ENCODE peak calls at places on chromosomes 5 and 9, in nine cellular contexts. E is Kasumi-1; G is stimulated activated CD8-positive, alpha-beta memory T cell treated with anti-CD3 and anti-CD28 coated beads, Interleukin-7, amount 100 ng/mL, for 1 hour; X is cardiac fibroblast; V is adrenal gland; C is neural crest cell; Z is left ventricle myocardium superior; I is lower leg skin; R is amniotic stem cell. P is an unnamed sample.

GRCh38 chr5:74035521-74035937 is 409.5 kb downstream of the ARHGEF28 start:
- DNase-seq in X (peak; percentile 83), R (no peak), Z (no peak), E (peak; percentile 7), G (no peak), C (no peak), V (peak; percentile 27), I (peak; percentile 33), P (peak; percentile 71)

GRCh38 chr5:8913522-8913921 is 632.4 kb downstream of the SEMA5A start:
- DNase-seq in R (no peak), C (no peak), E (no peak), I (no peak), X (no peak), Z (no peak), G (no peak), V (no peak), P (no peak)

GRCh38 chr9:123102380-123103113 is 69.1 kb downstream of the GPR21 start:
- DNase-seq in G (no peak), X (no peak), I (no peak), V (no peak), C (no peak), E (no peak), Z (no peak), R (no peak), P (peak; percentile 30)

GRCh38 chr9:21711504-21711903 is 90.9 kb upstream of the MTAP start:
- DNase-seq in C (peak; percentile 20), E (no peak), R (no peak), V (no peak), I (no peak), G (no peak), X (no peak), Z (no peak), P (no peak)

GRCh38 chr5:143516249-143516648 is 112.8 kb upstream of the NR3C1 start:
- DNase-seq in Z (no peak), I (no peak), R (no peak), X (no peak), C (no peak), G (no peak), E (no peak), V (no peak), P (no peak)

GRCh38 chr5:176542135-176542595 is 5.0 kb upstream of the RNF44 start:
- DNase-seq in C (no peak), G (no peak), V (no peak), R (no peak), E (peak; percentile 44), Z (peak; percentile 52), I (no peak), X (no peak), P (no peak)

GRCh38 chr5:31362931-31363568 is 168.8 kb downstream of the DROSHA start:
- DNase-seq in I (no peak), E (no peak), C (no peak), G (no peak), X (peak; percentile 31), Z (no peak), R (no peak), V (no peak), P (no peak)

GRCh38 chr5:35159370-35159742 is 70.9 kb downstream of the PRLR start:
- DNase-seq in Z (no peak), R (no peak), G (no peak), C (no peak), I (peak; percentile 35), E (no peak), X (peak; percentile 10), V (peak; percentile 27), P (peak; percentile 61)

GRCh38 chr5:528625-529511 is 4.6 kb upstream of the SLC9A3 start:
- DNase-seq in V (no peak), C (no peak), E (no peak), R (no peak), Z (peak; percentile 22), X (no peak), I (no peak), G (no peak), P (no peak)

GRCh38 chr5:128284236-128284635 is 200.7 kb downstream of the SLC12A2 start:
- DNase-seq in E (no peak), R (no peak), G (no peak), I (no peak), Z (no peak), V (no peak), X (no peak), C (no peak), P (no peak)

GRCh38 chr5:172005708-172006377 is 595 bp downstream of the FBXW11 start:
- DNase-seq in Z (peak; percentile 48), G (no peak), I (no peak), C (peak; percentile 33), X (peak; percentile 20), E (peak; percentile 12), V (peak; percentile 42), R (no peak), P (peak; percentile 52)

GRCh38 chr5:157866536-157866935 is 7.6 kb upstream of the CLINT1 start:
- DNase-seq in X (no peak), Z (no peak), V (no peak), C (no peak), R (no peak), I (no peak), G (no peak), E (no peak), P (no peak)

GRCh38 chr5:83377131-83377865 is 94.2 kb upstream of the VCAN start:
- DNase-seq in G (no peak), X (peak; percentile 51), E (no peak), I (peak; percentile 26), C (no peak), R (no peak), Z (no peak), V (no peak), P (no peak)

GRCh38 chr5:53403291-53403690 is 77.1 kb upstream of the FST start:
- DNase-seq in G (no peak), R (no peak), Z (no peak), I (no peak), V (no peak), E (no peak), X (peak; percentile 49), C (no peak), P (no peak)

GRCh38 chr9:16708638-16709435 is 161.6 kb downstream of the BNC2 start:
- DNase-seq in Z (no peak), C (no peak), G (no peak), V (no peak), X (peak; percentile 37), I (no peak), R (no peak), E (no peak), P (no peak)

GRCh38 chr5:176726746-176727527 is 79.7 kb downstream of the TSPAN17 start:
- DNase-seq in G (peak; percentile 2), R (no peak), Z (no peak), X (no peak), E (no peak), C (no peak), I (no peak), V (no peak), P (no peak)

GRCh38 chr5:122385786-122386185 is 73.7 kb downstream of the SNCAIP start:
- DNase-seq in G (no peak), Z (no peak), R (no peak), E (no peak), V (no peak), X (no peak), C (no peak), I (no peak), P (no peak)

GRCh38 chr5:20360243-20360642 is 372.2 kb upstream of the CDH18 start:
- DNase-seq in X (no peak), Z (no peak), I (no peak), E (no peak), G (no peak), C (no peak), R (no peak), V (no peak), P (no peak)